ENCODE peak calls at places on chromosomes 16 and 17, in five cellular contexts. Y is foreskin fibroblast; G is pancreas; M is CD4-positive, alpha-beta T cell; F is tibial nerve. K is an unnamed sample.

GRCh38 chr16:79069118-79069517 is 531.4 kb downstream of the MAF start:
- DNase-seq in Y (no peak), G (no peak), M (no peak), F (no peak), K (no peak)

GRCh38 chr16:2026461-2027023 is at the start of gene NHERF2:
- DNase-seq in Y (peak), G (peak), M (peak), F (no peak), K (no peak)

GRCh38 chr16:27771201-27771910 is 221.4 kb downstream of the KATNIP start:
- DNase-seq in Y (no peak), G (peak), M (no peak), F (no peak), K (no peak)

GRCh38 chr16:81946206-81946605 is 65.1 kb downstream of the SDR42E1 start:
- DNase-seq in Y (peak), G (no peak), M (no peak), F (no peak), K (no peak)

GRCh38 chr16:82756283-82756599 is 129.5 kb downstream of the CDH13 start:
- DNase-seq in Y (peak), G (no peak), M (no peak), F (no peak), K (no peak)

GRCh38 chr16:86403056-86403455 is 107.3 kb upstream of the FOXF1 start:
- DNase-seq in Y (no peak), G (no peak), M (no peak), F (no peak), K (no peak)

GRCh38 chr17:65885484-65885883 is 306.4 kb downstream of the CEP112 start:
- DNase-seq in Y (peak), G (no peak), M (no peak), F (no peak), K (no peak)

GRCh38 chr16:30829130-30830071 is 42.4 kb upstream of the ZNF629 start:
- DNase-seq in Y (peak), G (peak), M (no peak), F (no peak), K (no peak)

GRCh38 chr17:75876938-75877751 is 1.2 kb downstream of the TRIM47 start:
- DNase-seq in Y (peak), G (peak), M (no peak), F (peak), K (no peak)

GRCh38 chr16:56610609-56611111 is 2.3 kb downstream of the MT2A start:
- DNase-seq in Y (peak), G (no peak), M (no peak), F (no peak), K (no peak)

GRCh38 chr17:44258811-44259351 is 9.1 kb downstream of the SLC4A1 start:
- DNase-seq in Y (no peak), G (no peak), M (no peak), F (no peak), K (no peak)

GRCh38 chr16:78970650-78971049 is 629.9 kb downstream of the MAF start:
- DNase-seq in Y (no peak), G (no peak), M (no peak), F (no peak), K (no peak)

GRCh38 chr17:39999067-39999466 is 16.2 kb upstream of the CSF3 start:
- DNase-seq in Y (peak), G (no peak), M (no peak), F (no peak), K (no peak)

GRCh38 chr17:49958723-49959122 is 10.3 kb upstream of the DLX4 start:
- DNase-seq in Y (no peak), G (no peak), M (no peak), F (no peak), K (no peak)

GRCh38 chr17:32317353-32317752 is 24.6 kb downstream of the C17orf75 start:
- DNase-seq in Y (no peak), G (no peak), M (no peak), F (no peak), K (no peak)

GRCh38 chr16:5046914-5047313 is 13.2 kb upstream of the NAGPA start:
- DNase-seq in Y (no peak), G (no peak), M (no peak), F (no peak), K (no peak)

GRCh38 chr17:8176998-8177731 is 985 bp upstream of the TMEM107 start:
- DNase-seq in Y (no peak), G (no peak), M (no peak), F (no peak), K (no peak)

DNA sequence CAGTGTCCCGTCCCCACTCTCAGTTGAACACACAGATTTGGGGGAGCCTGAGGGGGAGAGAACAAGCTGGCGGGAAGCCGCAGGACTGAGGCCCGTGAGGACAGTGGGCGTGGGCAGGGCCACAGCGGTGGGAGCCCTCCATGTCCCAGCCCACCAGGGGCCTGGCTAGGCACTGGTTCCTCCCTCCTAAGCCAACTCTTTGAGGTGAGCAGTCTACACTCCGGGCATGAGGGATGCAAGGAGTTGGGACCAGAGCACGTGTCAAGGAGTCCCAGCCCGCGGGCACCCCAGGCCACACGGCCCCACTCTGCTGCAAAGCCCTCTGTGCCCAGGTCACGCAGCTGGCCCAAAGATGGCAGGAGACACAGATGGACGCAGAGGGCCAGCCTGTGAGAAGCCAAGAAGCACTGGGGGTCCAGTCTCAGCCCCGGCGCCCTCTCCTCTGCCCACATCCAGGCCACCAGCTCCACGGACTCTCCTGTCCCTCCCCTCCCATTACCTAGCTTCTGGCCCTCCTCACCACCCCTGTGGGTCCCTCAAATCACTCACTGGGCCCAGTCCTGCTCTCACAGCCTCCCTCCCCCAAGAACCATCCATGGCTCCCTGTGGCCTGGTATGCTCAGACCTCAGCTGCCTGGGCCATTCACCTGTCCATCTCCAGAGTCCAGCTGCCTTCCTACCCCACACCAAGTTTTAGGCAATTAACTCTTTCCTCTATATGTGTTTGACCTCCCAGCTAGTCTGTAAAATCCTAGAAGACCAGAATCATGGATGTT is 206.5 kb downstream of the RBFOX3 start:
- DNase-seq in Y (no peak), G (no peak), M (no peak), F (no peak), K (no peak)
- TF ChIP-seq CTCF in Y (no peak), G (no peak), M (no peak), F (no peak), K (no peak)

DNA sequence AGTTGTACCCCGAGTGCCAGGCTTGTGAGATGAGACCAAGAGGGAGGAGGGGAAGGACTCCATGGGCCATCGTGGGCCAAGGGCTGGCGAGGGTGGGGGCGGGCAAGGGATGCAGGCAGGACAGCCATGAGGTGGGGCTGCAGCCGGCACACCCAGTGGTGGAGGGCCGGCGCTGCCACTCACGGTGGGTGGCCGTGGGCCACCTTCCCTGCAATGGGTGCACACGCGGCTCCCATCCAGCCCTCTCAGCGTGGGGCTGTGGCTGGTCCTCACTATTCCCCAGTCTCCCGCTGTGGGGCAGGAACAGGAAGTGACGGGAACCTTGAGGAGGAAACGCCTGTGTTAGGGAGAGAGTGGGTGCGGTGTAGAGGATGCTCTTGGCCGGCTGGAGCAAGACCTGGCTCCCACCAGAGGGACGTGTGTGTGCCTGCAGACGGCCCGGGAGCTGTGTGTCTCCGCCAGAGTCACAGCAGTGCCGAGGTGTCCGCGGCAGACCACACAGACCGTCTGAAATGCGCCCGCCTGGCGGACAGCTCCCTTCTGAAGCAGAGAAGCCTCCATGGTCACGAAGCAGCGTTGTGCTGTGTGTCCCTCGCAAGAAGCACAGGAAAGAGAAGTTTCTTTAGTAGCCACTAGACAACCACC is 23.6 kb downstream of the CIBAR2 start:
- DNase-seq in Y (peak), G (no peak), M (no peak), F (no peak), K (no peak)
- TF ChIP-seq CTCF in Y (no peak), G (no peak), M (no peak), F (no peak), K (no peak)

DNA sequence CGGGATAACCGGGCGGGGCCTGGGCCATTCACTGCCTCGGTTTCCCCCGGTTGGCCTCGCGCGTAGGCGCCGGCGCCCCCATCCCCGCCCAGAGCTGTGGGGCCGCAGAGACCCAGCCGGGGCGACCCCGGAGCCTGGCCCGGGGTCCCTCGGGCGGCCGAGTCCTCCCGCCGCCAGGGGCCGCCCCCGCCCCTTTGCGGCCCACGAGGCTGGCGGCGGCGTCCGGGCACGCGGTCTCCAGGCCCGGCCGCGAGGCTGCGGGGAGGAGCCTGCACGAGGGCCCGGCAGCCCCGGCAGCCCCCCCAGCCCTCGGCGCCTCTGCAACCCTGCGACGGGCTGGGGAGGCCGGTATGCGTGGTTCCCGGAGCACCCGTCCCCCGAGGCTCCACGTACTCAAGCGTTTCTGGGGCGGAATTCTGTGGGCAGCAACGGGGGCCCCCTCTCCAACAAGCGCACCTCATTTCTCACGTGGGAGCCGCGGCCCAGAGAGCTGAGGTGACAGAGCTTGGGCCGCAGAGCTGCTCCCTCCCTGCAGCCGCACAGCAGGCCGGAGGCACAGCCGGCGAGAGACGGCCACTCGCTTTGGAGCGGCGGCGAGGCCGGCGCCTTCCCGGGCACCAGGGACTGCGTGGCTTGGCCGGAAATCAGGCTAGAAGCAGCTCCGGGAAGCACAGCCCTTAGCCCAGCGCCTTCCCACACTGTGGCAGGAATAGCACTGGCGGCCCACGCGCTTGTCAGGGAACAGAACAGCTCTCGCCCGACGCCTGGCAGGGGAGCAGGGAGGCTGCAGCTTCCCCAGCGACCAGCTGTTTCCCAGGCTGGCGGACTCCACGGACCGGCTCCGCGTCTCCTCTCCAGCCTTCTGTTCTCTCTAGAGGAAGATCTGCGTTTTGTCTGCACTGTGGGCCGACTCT is 860 bp upstream of the LIMD2 start:
- DNase-seq in Y (peak), G (peak), M (peak), F (no peak), K (no peak)
- TF ChIP-seq CTCF in Y (no peak), G (no peak), M (no peak), F (no peak), K (peak)

GRCh38 chr17:41322264-41322902 is 6.9 kb upstream of the KRTAP17-1 start:
- DNase-seq in Y (peak), G (no peak), M (no peak), F (no peak), K (no peak)
- TF ChIP-seq CTCF in Y (peak), G (peak), M (peak), F (peak), K (peak)

K was measured in type B pancreatic cell.